ENCODE peak calls at places on chromosomes 3 and 15, in ten cellular contexts. One of them, this sample, is unnamed.

GRCh38 chr3:89506462-89507143 is 399.2 kb downstream of the EPHA3 start:
- DNase-seq in MCF 10A: no peak
- DNase-seq in GM06990: no peak
- DNase-seq in CD14-positive monocyte: no peak
- DNase-seq in GM23338: no peak
- DNase-seq in activated B cell treated with CpG ODN at 0.5 μM for 24 hours: no peak
- DNase-seq in tibial artery: no peak
- DNase-seq in WTC11: no peak
- DNase-seq in fibroblast of pulmonary artery: no peak
- DNase-seq in uterus: no peak
- DNase-seq in this sample: no peak

GRCh38 chr3:10995871-10996270 is 3.3 kb downstream of the SLC6A1 start:
- DNase-seq in WTC11: no peak
- DNase-seq in GM06990: no peak
- DNase-seq in MCF 10A: no peak
- DNase-seq in CD14-positive monocyte: no peak
- DNase-seq in activated B cell treated with CpG ODN at 0.5 μM for 24 hours: no peak
- DNase-seq in uterus: no peak
- DNase-seq in GM23338: no peak
- DNase-seq in tibial artery: no peak
- DNase-seq in fibroblast of pulmonary artery: no peak
- DNase-seq in this sample: no peak

GRCh38 chr15:101296418-101297405 is 1.7 kb upstream of the SNRPA1 start:
- DNase-seq in GM23338: no peak
- DNase-seq in MCF 10A: peak
- DNase-seq in activated B cell treated with CpG ODN at 0.5 μM for 24 hours: no peak
- DNase-seq in WTC11: no peak
- DNase-seq in fibroblast of pulmonary artery: peak
- DNase-seq in tibial artery: no peak
- DNase-seq in uterus: no peak
- DNase-seq in CD14-positive monocyte: no peak
- DNase-seq in GM06990: no peak
- DNase-seq in this sample: no peak

GRCh38 chr15:93485922-93486327 is 396.9 kb upstream of the RGMA start:
- DNase-seq in GM23338: no peak
- DNase-seq in MCF 10A: no peak
- DNase-seq in GM06990: no peak
- DNase-seq in CD14-positive monocyte: no peak
- DNase-seq in activated B cell treated with CpG ODN at 0.5 μM for 24 hours: no peak
- DNase-seq in uterus: peak
- DNase-seq in tibial artery: peak
- DNase-seq in WTC11: no peak
- DNase-seq in fibroblast of pulmonary artery: no peak
- DNase-seq in this sample: no peak

GRCh38 chr15:65370885-65371284 is 6.9 kb downstream of the IGDCC3 start:
- DNase-seq in fibroblast of pulmonary artery: no peak
- DNase-seq in GM06990: no peak
- DNase-seq in GM23338: no peak
- DNase-seq in activated B cell treated with CpG ODN at 0.5 μM for 24 hours: no peak
- DNase-seq in MCF 10A: no peak
- DNase-seq in CD14-positive monocyte: no peak
- DNase-seq in uterus: no peak
- DNase-seq in tibial artery: no peak
- DNase-seq in WTC11: no peak
- DNase-seq in this sample: no peak

GRCh38 chr3:45105855-45106655 is 40.1 kb downstream of the CDCP1 start:
- DNase-seq in GM06990: no peak
- DNase-seq in activated B cell treated with CpG ODN at 0.5 μM for 24 hours: no peak
- DNase-seq in uterus: no peak
- DNase-seq in MCF 10A: peak
- DNase-seq in tibial artery: no peak
- DNase-seq in WTC11: no peak
- DNase-seq in fibroblast of pulmonary artery: peak
- DNase-seq in CD14-positive monocyte: no peak
- DNase-seq in GM23338: no peak
- DNase-seq in this sample: no peak

GRCh38 chr3:185070491-185071335 is 82.1 kb downstream of the C3orf70 start:
- DNase-seq in tibial artery: no peak
- DNase-seq in fibroblast of pulmonary artery: peak
- DNase-seq in CD14-positive monocyte: no peak
- DNase-seq in GM23338: peak
- DNase-seq in MCF 10A: peak
- DNase-seq in GM06990: no peak
- DNase-seq in WTC11: peak
- DNase-seq in uterus: no peak
- DNase-seq in activated B cell treated with CpG ODN at 0.5 μM for 24 hours: no peak
- DNase-seq in this sample: peak

GRCh38 chr3:25582242-25582641 is 82.5 kb downstream of the TOP2B start:
- DNase-seq in tibial artery: no peak
- DNase-seq in GM06990: no peak
- DNase-seq in fibroblast of pulmonary artery: peak
- DNase-seq in GM23338: no peak
- DNase-seq in activated B cell treated with CpG ODN at 0.5 μM for 24 hours: no peak
- DNase-seq in MCF 10A: peak
- DNase-seq in CD14-positive monocyte: no peak
- DNase-seq in WTC11: no peak
- DNase-seq in uterus: no peak
- DNase-seq in this sample: peak

GRCh38 chr3:167872941-167873340 is 137.4 kb downstream of the SERPINI1 start:
- DNase-seq in fibroblast of pulmonary artery: no peak
- DNase-seq in CD14-positive monocyte: no peak
- DNase-seq in tibial artery: no peak
- DNase-seq in GM06990: no peak
- DNase-seq in activated B cell treated with CpG ODN at 0.5 μM for 24 hours: no peak
- DNase-seq in uterus: no peak
- DNase-seq in GM23338: no peak
- DNase-seq in WTC11: no peak
- DNase-seq in MCF 10A: no peak
- DNase-seq in this sample: no peak
- TF ChIP-seq CTCF in fibroblast of pulmonary artery: peak
- TF ChIP-seq CTCF in CD14-positive monocyte: peak
- TF ChIP-seq CTCF in tibial artery: no peak
- TF ChIP-seq CTCF in GM06990: peak
- TF ChIP-seq CTCF in activated B cell treated with CpG ODN at 0.5 μM for 24 hours: no peak
- TF ChIP-seq CTCF in uterus: no peak
- TF ChIP-seq CTCF in GM23338: peak
- TF ChIP-seq CTCF in WTC11: no peak
- TF ChIP-seq CTCF in MCF 10A: peak
- TF ChIP-seq CTCF in this sample: peak

GRCh38 chr15:52415628-52416027 is 113.1 kb downstream of the MYO5A start:
- DNase-seq in WTC11: no peak
- DNase-seq in activated B cell treated with CpG ODN at 0.5 μM for 24 hours: no peak
- DNase-seq in GM23338: no peak
- DNase-seq in MCF 10A: no peak
- DNase-seq in CD14-positive monocyte: no peak
- DNase-seq in tibial artery: no peak
- DNase-seq in fibroblast of pulmonary artery: peak
- DNase-seq in GM06990: no peak
- DNase-seq in uterus: no peak
- DNase-seq in this sample: no peak

GRCh38 chr15:52419494-52419893 is 109.2 kb downstream of the MYO5A start:
- DNase-seq in MCF 10A: no peak
- DNase-seq in tibial artery: no peak
- DNase-seq in CD14-positive monocyte: no peak
- DNase-seq in WTC11: no peak
- DNase-seq in GM06990: no peak
- DNase-seq in activated B cell treated with CpG ODN at 0.5 μM for 24 hours: no peak
- DNase-seq in fibroblast of pulmonary artery: no peak
- DNase-seq in uterus: no peak
- DNase-seq in GM23338: no peak
- DNase-seq in this sample: no peak

GRCh38 chr15:52417957-52418356 is 110.7 kb downstream of the MYO5A start:
- DNase-seq in WTC11: no peak
- DNase-seq in GM06990: no peak
- DNase-seq in activated B cell treated with CpG ODN at 0.5 μM for 24 hours: no peak
- DNase-seq in CD14-positive monocyte: no peak
- DNase-seq in tibial artery: no peak
- DNase-seq in MCF 10A: no peak
- DNase-seq in uterus: no peak
- DNase-seq in fibroblast of pulmonary artery: no peak
- DNase-seq in GM23338: no peak
- DNase-seq in this sample: no peak

GRCh38 chr15:52414936-52415335 is 113.7 kb downstream of the MYO5A start:
- DNase-seq in GM23338: no peak
- DNase-seq in MCF 10A: no peak
- DNase-seq in GM06990: no peak
- DNase-seq in tibial artery: no peak
- DNase-seq in CD14-positive monocyte: no peak
- DNase-seq in uterus: no peak
- DNase-seq in WTC11: no peak
- DNase-seq in activated B cell treated with CpG ODN at 0.5 μM for 24 hours: no peak
- DNase-seq in fibroblast of pulmonary artery: no peak
- DNase-seq in this sample: no peak

DNA sequence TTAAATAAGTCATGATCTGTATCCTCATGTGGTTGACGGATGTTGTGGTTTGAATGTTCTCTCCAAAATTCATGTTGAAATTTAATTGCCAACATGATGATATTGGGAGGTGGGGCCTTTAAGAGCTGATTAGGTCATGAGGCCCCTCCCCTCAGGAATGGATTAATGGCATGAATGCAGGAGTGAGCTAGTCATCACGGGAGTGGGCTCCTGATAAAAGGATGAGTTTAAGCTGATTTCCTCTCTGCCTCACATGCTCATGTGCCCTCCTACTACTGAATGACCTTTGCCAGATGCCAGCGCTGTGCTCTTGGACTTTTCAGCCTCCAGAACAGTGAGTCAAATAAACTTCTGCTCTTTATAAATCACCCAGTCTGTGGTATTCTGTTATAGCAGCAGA is 111.2 kb downstream of the MYO5A start:
- DNase-seq in uterus: no peak
- DNase-seq in activated B cell treated with CpG ODN at 0.5 μM for 24 hours: no peak
- DNase-seq in GM23338: peak
- DNase-seq in CD14-positive monocyte: no peak
- DNase-seq in fibroblast of pulmonary artery: peak
- DNase-seq in MCF 10A: no peak
- DNase-seq in tibial artery: no peak
- DNase-seq in GM06990: no peak
- DNase-seq in WTC11: no peak
- DNase-seq in this sample: no peak
- TF ChIP-seq CTCF in uterus: no peak
- TF ChIP-seq CTCF in activated B cell treated with CpG ODN at 0.5 μM for 24 hours: no peak
- TF ChIP-seq CTCF in GM23338: no peak
- TF ChIP-seq CTCF in CD14-positive monocyte: no peak
- TF ChIP-seq CTCF in fibroblast of pulmonary artery: no peak
- TF ChIP-seq CTCF in MCF 10A: no peak
- TF ChIP-seq CTCF in tibial artery: no peak
- TF ChIP-seq CTCF in GM06990: no peak
- TF ChIP-seq CTCF in WTC11: no peak
- TF ChIP-seq CTCF in this sample: no peak

GRCh38 chr3:55749036-55749435 is 261.9 kb upstream of the WNT5A start:
- DNase-seq in GM06990: no peak
- DNase-seq in activated B cell treated with CpG ODN at 0.5 μM for 24 hours: no peak
- DNase-seq in MCF 10A: no peak
- DNase-seq in GM23338: no peak
- DNase-seq in CD14-positive monocyte: no peak
- DNase-seq in WTC11: no peak
- DNase-seq in uterus: no peak
- DNase-seq in fibroblast of pulmonary artery: no peak
- DNase-seq in tibial artery: no peak
- DNase-seq in this sample: no peak

GRCh38 chr3:55742027-55742710 is 255.1 kb upstream of the WNT5A start:
- DNase-seq in MCF 10A: no peak
- DNase-seq in tibial artery: no peak
- DNase-seq in GM23338: no peak
- DNase-seq in GM06990: no peak
- DNase-seq in fibroblast of pulmonary artery: no peak
- DNase-seq in activated B cell treated with CpG ODN at 0.5 μM for 24 hours: no peak
- DNase-seq in uterus: no peak
- DNase-seq in WTC11: no peak
- DNase-seq in CD14-positive monocyte: no peak
- DNase-seq in this sample: no peak

GRCh38 chr3:55751730-55752129 is 264.6 kb upstream of the WNT5A start:
- DNase-seq in tibial artery: no peak
- DNase-seq in MCF 10A: no peak
- DNase-seq in GM06990: no peak
- DNase-seq in WTC11: no peak
- DNase-seq in uterus: no peak
- DNase-seq in fibroblast of pulmonary artery: no peak
- DNase-seq in activated B cell treated with CpG ODN at 0.5 μM for 24 hours: no peak
- DNase-seq in CD14-positive monocyte: no peak
- DNase-seq in GM23338: no peak
- DNase-seq in this sample: no peak

GRCh38 chr3:55750525-55750924 is 263.4 kb upstream of the WNT5A start:
- DNase-seq in activated B cell treated with CpG ODN at 0.5 μM for 24 hours: no peak
- DNase-seq in GM23338: no peak
- DNase-seq in fibroblast of pulmonary artery: peak
- DNase-seq in GM06990: no peak
- DNase-seq in CD14-positive monocyte: no peak
- DNase-seq in WTC11: no peak
- DNase-seq in uterus: no peak
- DNase-seq in tibial artery: no peak
- DNase-seq in MCF 10A: peak
- DNase-seq in this sample: no peak

DNA sequence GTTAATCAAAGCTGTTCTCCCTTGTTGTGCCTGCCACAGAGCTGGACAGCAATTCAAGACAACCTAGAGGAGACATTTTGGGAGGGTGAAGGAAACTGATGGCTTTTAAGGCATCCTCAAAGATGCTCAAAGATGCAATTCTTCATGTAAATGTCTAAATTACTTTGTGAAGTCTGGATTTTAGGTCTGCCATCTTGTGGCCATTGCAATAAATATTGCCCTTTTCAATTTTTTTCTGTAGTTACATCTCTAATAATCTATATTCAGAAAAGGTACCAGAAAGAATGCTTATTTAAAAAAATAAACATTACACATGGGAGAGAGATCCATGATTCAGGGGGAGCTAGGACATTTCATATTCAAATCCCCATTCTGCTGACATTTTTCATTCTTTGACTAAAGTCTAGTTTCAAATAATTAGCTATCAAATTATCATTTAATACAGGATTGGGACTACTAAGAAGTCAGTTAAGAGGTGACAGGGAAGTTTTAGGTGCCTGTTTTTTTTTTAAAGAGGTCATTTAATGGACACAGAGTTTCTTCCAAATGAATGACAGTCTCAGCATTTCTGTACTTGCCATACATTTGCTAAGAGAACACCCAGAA is 259.8 kb upstream of the WNT5A start:
- DNase-seq in GM06990: no peak
- DNase-seq in CD14-positive monocyte: no peak
- DNase-seq in uterus: no peak
- DNase-seq in activated B cell treated with CpG ODN at 0.5 μM for 24 hours: no peak
- DNase-seq in GM23338: no peak
- DNase-seq in fibroblast of pulmonary artery: peak
- DNase-seq in tibial artery: no peak
- DNase-seq in MCF 10A: peak
- DNase-seq in WTC11: no peak
- DNase-seq in this sample: no peak
- TF ChIP-seq CTCF in GM06990: peak
- TF ChIP-seq CTCF in CD14-positive monocyte: peak
- TF ChIP-seq CTCF in uterus: peak
- TF ChIP-seq CTCF in activated B cell treated with CpG ODN at 0.5 μM for 24 hours: no peak
- TF ChIP-seq CTCF in GM23338: peak
- TF ChIP-seq CTCF in fibroblast of pulmonary artery: peak
- TF ChIP-seq CTCF in tibial artery: no peak
- TF ChIP-seq CTCF in MCF 10A: peak
- TF ChIP-seq CTCF in WTC11: peak
- TF ChIP-seq CTCF in this sample: peak

GRCh38 chr15:60373327-60373726 is 24.5 kb downstream of the ANXA2 start:
- DNase-seq in activated B cell treated with CpG ODN at 0.5 μM for 24 hours: no peak
- DNase-seq in uterus: no peak
- DNase-seq in WTC11: no peak
- DNase-seq in GM06990: no peak
- DNase-seq in CD14-positive monocyte: no peak
- DNase-seq in fibroblast of pulmonary artery: no peak
- DNase-seq in tibial artery: no peak
- DNase-seq in MCF 10A: no peak
- DNase-seq in GM23338: no peak
- DNase-seq in this sample: no peak

GRCh38 chr15:60375255-60375809 is 22.5 kb downstream of the ANXA2 start:
- DNase-seq in WTC11: no peak
- DNase-seq in fibroblast of pulmonary artery: no peak
- DNase-seq in MCF 10A: no peak
- DNase-seq in uterus: no peak
- DNase-seq in CD14-positive monocyte: no peak
- DNase-seq in GM23338: no peak
- DNase-seq in activated B cell treated with CpG ODN at 0.5 μM for 24 hours: no peak
- DNase-seq in GM06990: no peak
- DNase-seq in tibial artery: no peak
- DNase-seq in this sample: no peak

GRCh38 chr15:60374209-60374608 is 23.6 kb downstream of the ANXA2 start:
- DNase-seq in uterus: no peak
- DNase-seq in GM06990: no peak
- DNase-seq in WTC11: no peak
- DNase-seq in activated B cell treated with CpG ODN at 0.5 μM for 24 hours: no peak
- DNase-seq in CD14-positive monocyte: no peak
- DNase-seq in GM23338: no peak
- DNase-seq in MCF 10A: no peak
- DNase-seq in fibroblast of pulmonary artery: no peak
- DNase-seq in tibial artery: no peak
- DNase-seq in this sample: no peak

GRCh38 chr15:60373745-60374144 is 24.0 kb downstream of the ANXA2 start:
- DNase-seq in tibial artery: no peak
- DNase-seq in uterus: no peak
- DNase-seq in GM06990: no peak
- DNase-seq in GM23338: no peak
- DNase-seq in activated B cell treated with CpG ODN at 0.5 μM for 24 hours: no peak
- DNase-seq in CD14-positive monocyte: no peak
- DNase-seq in fibroblast of pulmonary artery: no peak
- DNase-seq in MCF 10A: no peak
- DNase-seq in WTC11: no peak
- DNase-seq in this sample: no peak

GRCh38 chr15:60374628-60375081 is 23.1 kb downstream of the ANXA2 start:
- DNase-seq in GM06990: no peak
- DNase-seq in tibial artery: peak
- DNase-seq in uterus: no peak
- DNase-seq in fibroblast of pulmonary artery: peak
- DNase-seq in activated B cell treated with CpG ODN at 0.5 μM for 24 hours: no peak
- DNase-seq in CD14-positive monocyte: no peak
- DNase-seq in GM23338: peak
- DNase-seq in WTC11: peak
- DNase-seq in MCF 10A: peak
- DNase-seq in this sample: no peak
- TF ChIP-seq CTCF in GM06990: no peak
- TF ChIP-seq CTCF in tibial artery: no peak
- TF ChIP-seq CTCF in uterus: no peak
- TF ChIP-seq CTCF in fibroblast of pulmonary artery: no peak
- TF ChIP-seq CTCF in activated B cell treated with CpG ODN at 0.5 μM for 24 hours: no peak
- TF ChIP-seq CTCF in CD14-positive monocyte: no peak
- TF ChIP-seq CTCF in GM23338: no peak
- TF ChIP-seq CTCF in WTC11: no peak
- TF ChIP-seq CTCF in MCF 10A: no peak
- TF ChIP-seq CTCF in this sample: no peak